ENCODE peak calls at places on chromosome 1, in ten cellular contexts. A is CD4-positive, alpha-beta T cell; D is K562; X is fibroblast of lung; E is pancreas; R is colonic mucosa; H is Karpas-422; J is aorta; P is H9; N is prostate gland. I is an unnamed sample.

GRCh38 chr1:153628638-153629342 is 556 bp downstream of the S100A1 start:
- DNase-seq in A (no peak), D (no peak), X (no peak), E (peak; percentile 42), R (no peak), H (no peak), J (peak; percentile 61), P (no peak), N (no peak), I (no peak)

GRCh38 chr1:25641931-25642611 is 25.5 kb downstream of the MAN1C1 start:
- DNase-seq in A (no peak), D (no peak), X (peak; percentile 73), E (no peak), R (no peak), H (no peak), J (no peak), P (no peak), N (no peak), I (no peak)

GRCh38 chr1:211967704-211968103 is 67.7 kb downstream of the INTS7 start:
- DNase-seq in A (no peak), D (no peak), X (no peak), E (no peak), R (no peak), H (no peak), J (no peak), P (no peak), N (no peak), I (no peak)

GRCh38 chr1:43935711-43936427 is 2.3 kb downstream of the ARTN start:
- DNase-seq in A (no peak), D (no peak), X (no peak), E (peak; percentile 73), R (peak; percentile 88), H (no peak), J (peak; percentile 78), P (peak; percentile 87), N (peak; percentile 58), I (no peak)

GRCh38 chr1:53412285-53413174 is 46.7 kb upstream of the DMRTB1 start:
- DNase-seq in A (no peak), D (no peak), X (no peak), E (no peak), R (no peak), H (no peak), J (no peak), P (no peak), N (no peak), I (no peak)

GRCh38 chr1:46521417-46521816 is 30.0 kb downstream of the KNCN start:
- DNase-seq in A (no peak), D (no peak), X (no peak), E (no peak), R (no peak), H (no peak), J (peak; percentile 24), P (no peak), N (no peak), I (no peak)

GRCh38 chr1:82562448-82562847 is 761.7 kb downstream of the ADGRL2 start:
- DNase-seq in A (no peak), D (no peak), X (no peak), E (no peak), R (no peak), H (no peak), J (no peak), P (no peak), N (no peak), I (no peak)

GRCh38 chr1:203188686-203189232 is 2.3 kb upstream of the CHI3L1 start:
- DNase-seq in A (no peak), D (no peak), X (no peak), E (no peak), R (no peak), H (peak; percentile 39), J (no peak), P (no peak), N (no peak), I (no peak)

GRCh38 chr1:62436039-62436465 is 797 bp upstream of the USP1 start:
- DNase-seq in A (peak; percentile 94), D (no peak), X (no peak), E (peak; percentile 94), R (no peak), H (no peak), J (peak; percentile 98), P (no peak), N (peak; percentile 98), I (no peak)

GRCh38 chr1:245753807-245754206 is 599.0 kb downstream of the KIF26B start:
- DNase-seq in A (no peak), D (no peak), X (no peak), E (no peak), R (no peak), H (peak; percentile 56), J (no peak), P (no peak), N (no peak), I (no peak)

GRCh38 chr1:245751111-245751510 is 596.3 kb downstream of the KIF26B start:
- DNase-seq in A (no peak), D (no peak), X (peak; percentile 51), E (no peak), R (no peak), H (no peak), J (no peak), P (no peak), N (no peak), I (no peak)

GRCh38 chr1:245751671-245752070 is 596.9 kb downstream of the KIF26B start:
- DNase-seq in A (no peak), D (no peak), X (no peak), E (no peak), R (no peak), H (no peak), J (no peak), P (no peak), N (no peak), I (no peak)

GRCh38 chr1:245752551-245752950 is 597.8 kb downstream of the KIF26B start:
- DNase-seq in A (no peak), D (no peak), X (no peak), E (no peak), R (no peak), H (no peak), J (no peak), P (no peak), N (no peak), I (no peak)

GRCh38 chr1:245754463-245754961 is 599.7 kb downstream of the KIF26B start:
- DNase-seq in A (no peak), D (no peak), X (no peak), E (no peak), R (no peak), H (peak; percentile 87), J (no peak), P (no peak), N (no peak), I (no peak)
- H3K27ac ChIP-seq in A (no peak overlapping the region), D (no peak overlapping the region), X (no peak overlapping the region), E (no peak overlapping the region), R (no peak overlapping the region), H (peak overlapping the region; percentile 99), J (no peak overlapping the region), P (no peak overlapping the region), N (no peak overlapping the region), I (no peak overlapping the region)

GRCh38 chr1:77888429-77889239 is at the start of gene NEXN:
- DNase-seq in A (no peak), D (peak; percentile 52), X (peak; percentile 92), E (peak; percentile 85), R (peak; percentile 38), H (no peak), J (peak; percentile 94), P (peak; percentile 80), N (peak; percentile 43), I (peak; percentile 82)

GRCh38 chr1:77888071-77888428 is 374 bp upstream of the NEXN start:
- DNase-seq in A (no peak), D (no peak), X (peak; percentile 95), E (no peak), R (no peak), H (no peak), J (no peak), P (no peak), N (no peak), I (no peak)

GRCh38 chr1:77889671-77890070 is 1.2 kb downstream of the NEXN start:
- DNase-seq in A (no peak), D (no peak), X (peak; percentile 83), E (no peak), R (no peak), H (no peak), J (no peak), P (no peak), N (no peak), I (no peak)

GRCh38 chr1:77889240-77889637 is 815 bp downstream of the NEXN start:
- DNase-seq in A (no peak), D (no peak), X (peak; percentile 79), E (no peak), R (no peak), H (no peak), J (no peak), P (no peak), N (no peak), I (peak; percentile 33)

GRCh38 chr1:77891200-77891599 is 2.8 kb downstream of the NEXN start:
- DNase-seq in A (no peak), D (no peak), X (no peak), E (no peak), R (no peak), H (no peak), J (no peak), P (no peak), N (no peak), I (no peak)
- H3K27ac ChIP-seq in A (no peak overlapping the region), D (no peak overlapping the region), X (no peak overlapping the region), E (no peak overlapping the region), R (no peak overlapping the region), H (no peak overlapping the region), J (no peak overlapping the region), P (no peak overlapping the region), N (no peak overlapping the region), I (no peak overlapping the region)

GRCh38 chr1:2289607-2290006 is 61.5 kb downstream of the SKI start:
- DNase-seq in A (no peak), D (no peak), X (no peak), E (no peak), R (no peak), H (no peak), J (no peak), P (no peak), N (no peak), I (no peak)
- H3K27ac ChIP-seq in A (peak overlapping the region; percentile 66), D (no peak overlapping the region), X (peak overlapping the region; percentile 95), E (no peak overlapping the region), R (peak overlapping the region; percentile 68), H (no peak overlapping the region), J (peak overlapping the region; percentile 55), P (no peak overlapping the region), N (peak overlapping the region; percentile 66), I (no peak overlapping the region)

GRCh38 chr1:220810179-220810653 is 23.5 kb downstream of the MTARC1 start:
- DNase-seq in A (peak; percentile 58), D (peak; percentile 86), X (peak; percentile 84), E (peak; percentile 87), R (peak; percentile 71), H (peak; percentile 90), J (peak; percentile 93), P (peak; percentile 86), N (peak; percentile 54), I (peak; percentile 79)

GRCh38 chr1:220812308-220812707 is 25.6 kb downstream of the MTARC1 start:
- DNase-seq in A (no peak), D (no peak), X (no peak), E (no peak), R (no peak), H (no peak), J (no peak), P (no peak), N (peak; percentile 47), I (no peak)

GRCh38 chr1:220809704-220810103 is 23.0 kb downstream of the MTARC1 start:
- DNase-seq in A (no peak), D (no peak), X (no peak), E (no peak), R (no peak), H (no peak), J (no peak), P (no peak), N (no peak), I (no peak)

GRCh38 chr1:220811695-220812094 is 25.0 kb downstream of the MTARC1 start:
- DNase-seq in A (no peak), D (no peak), X (no peak), E (no peak), R (no peak), H (no peak), J (no peak), P (no peak), N (no peak), I (no peak)

GRCh38 chr1:220810963-220811362 is 24.2 kb downstream of the MTARC1 start:
- DNase-seq in A (no peak), D (no peak), X (no peak), E (no peak), R (no peak), H (no peak), J (no peak), P (no peak), N (no peak), I (no peak)
- H3K27ac ChIP-seq in A (no peak overlapping the region), D (no peak overlapping the region), X (no peak overlapping the region), E (no peak overlapping the region), R (no peak overlapping the region), H (no peak overlapping the region), J (no peak overlapping the region), P (no peak overlapping the region), N (no peak overlapping the region), I (no peak overlapping the region)